ENCODE peak calls at places on chromosomes 7 and 10, in nine cellular contexts. Q is gastroesophageal sphincter; K is heart left ventricle; F is activated CD8-positive, alpha-beta T cell treated with anti-CD3 and anti-CD28 coated beads for 36 hours; R is activated CD4-positive, alpha-beta T cell treated with anti-CD3 and anti-CD28 coated beads for 36 hours; W is foreskin keratinocyte; T is right cardiac atrium; L is activated naive CD8-positive, alpha-beta T cell treated with anti-CD3 and anti-CD28 coated beads, Interleukin-2, amount 10 ng/mL, durations not matched to agents 7 days and 5 days; O is Right ventricle myocardium superior. Z is an unnamed sample.

GRCh38 chr7:92671502-92672169 is 81.4 kb upstream of the FAM133B start:
- ATAC-seq in Q (no peak), F (peak; percentile 78), R (peak; percentile 63), O (no peak), K (no peak), L (peak; percentile 71), T (no peak), W (peak; percentile 36), Z (no peak)

GRCh38 chr7:67462781-67463191 is 466.2 kb downstream of the TYW1 start:
- ATAC-seq in Q (peak; percentile 82), F (no peak), W (no peak), L (no peak), T (peak; percentile 55), O (no peak), R (no peak), K (peak; percentile 44), Z (no peak)

GRCh38 chr10:527416-527815 is 162.1 kb downstream of the DIP2C start:
- ATAC-seq in K (no peak), O (no peak), Q (no peak), R (no peak), W (no peak), F (no peak), T (no peak), L (no peak), Z (no peak)

GRCh38 chr7:152899482-152900166 is 140.1 kb downstream of the ACTR3B start:
- ATAC-seq in O (peak; percentile 96), F (no peak), W (no peak), R (no peak), K (peak; percentile 88), T (peak; percentile 85), Q (peak; percentile 46), L (no peak), Z (peak; percentile 70)

GRCh38 chr7:151080091-151080521 is 503 bp downstream of the FASTK start:
- ATAC-seq in L (peak; percentile 3), K (peak; percentile 2), Q (peak; percentile 1), W (peak; percentile 28), O (peak; percentile 7), F (peak; percentile 0), T (peak; percentile 1), R (peak; percentile 4), Z (peak; percentile 45)

GRCh38 chr7:113483657-113484056 is 365.3 kb upstream of the SMIM30 start:
- ATAC-seq in W (no peak), R (no peak), O (no peak), T (no peak), F (no peak), L (no peak), K (no peak), Q (no peak), Z (no peak)

GRCh38 chr7:94909023-94909466 is 1.7 kb downstream of the PPP1R9A start:
- ATAC-seq in T (no peak), L (no peak), K (no peak), R (no peak), F (no peak), O (no peak), W (no peak), Q (no peak), Z (no peak)

GRCh38 chr7:73971315-73971700 is 56.7 kb upstream of the ELN start:
- ATAC-seq in F (peak; percentile 55), Q (no peak), T (no peak), O (no peak), R (no peak), K (no peak), L (peak; percentile 66), W (no peak), Z (no peak)

GRCh38 chr7:25663877-25664276 is 435.6 kb upstream of the NPVF start:
- ATAC-seq in T (peak; percentile 34), F (no peak), K (peak; percentile 67), R (no peak), L (no peak), W (no peak), Q (no peak), O (peak; percentile 68), Z (no peak)

GRCh38 chr10:132942101-132942739 is at the start of gene CFAP46:
- ATAC-seq in W (peak; percentile 62), Q (peak; percentile 39), O (peak; percentile 92), K (peak; percentile 77), R (peak; percentile 21), T (peak; percentile 70), F (peak; percentile 49), L (no peak), Z (peak; percentile 40)

GRCh38 chr10:129501652-129502436 is 34.8 kb downstream of the MGMT start:
- ATAC-seq in F (no peak), K (no peak), R (no peak), W (peak; percentile 71), T (peak; percentile 22), L (no peak), Q (no peak), O (no peak), Z (peak; percentile 76)

GRCh38 chr7:118372530-118372929 is 148.0 kb downstream of the ANKRD7 start:
- ATAC-seq in W (peak; percentile 74), R (no peak), K (no peak), O (no peak), Q (no peak), F (no peak), L (no peak), T (no peak), Z (no peak)

GRCh38 chr7:54711900-54712595 is 47.0 kb downstream of the SEC61G start:
- ATAC-seq in F (no peak), O (no peak), L (no peak), K (no peak), R (no peak), W (no peak), Q (no peak), T (no peak), Z (no peak)

GRCh38 chr10:126350216-126350992 is 37.9 kb downstream of the ADAM12 start:
- ATAC-seq in L (no peak), Q (no peak), F (no peak), K (peak; percentile 34), R (no peak), T (peak; percentile 38), O (no peak), W (peak; percentile 98), Z (peak; percentile 22)

GRCh38 chr7:15554081-15554480 is 7.7 kb downstream of the AGMO start:
- ATAC-seq in F (no peak), T (no peak), W (no peak), O (no peak), Q (no peak), L (no peak), K (no peak), R (no peak), Z (no peak)

GRCh38 chr10:132575320-132576201 is 38.0 kb downstream of the INPP5A start:
- ATAC-seq in O (peak; percentile 28), K (peak; percentile 16), L (peak; percentile 23), T (peak; percentile 66), R (peak; percentile 62), Q (peak; percentile 44), F (peak; percentile 52), W (no peak), Z (no peak)

GRCh38 chr7:5478568-5479045 is 55.0 kb upstream of the TNRC18 start:
- ATAC-seq in L (peak; percentile 15), T (no peak), F (peak; percentile 51), O (peak; percentile 32), Q (no peak), W (peak; percentile 8), K (peak; percentile 18), R (peak; percentile 58), Z (peak; percentile 17)

GRCh38 chr7:155252958-155253501 is 44.6 kb upstream of the INSIG1 start:
- ATAC-seq in R (no peak), W (no peak), K (no peak), Q (no peak), F (no peak), L (no peak), T (no peak), O (no peak), Z (no peak)

GRCh38 chr7:134452419-134452827 is 6.5 kb downstream of the AKR1B1 start:
- ATAC-seq in L (no peak), F (no peak), O (peak; percentile 7), R (no peak), Q (no peak), W (no peak), K (peak; percentile 9), T (peak; percentile 13), Z (no peak)

GRCh38 chr10:27715505-27715904 is 30.1 kb downstream of the MKX start:
- ATAC-seq in Q (no peak), O (peak; percentile 38), K (peak; percentile 87), F (no peak), R (no peak), T (no peak), L (no peak), W (no peak), Z (no peak)

GRCh38 chr7:151432658-151433521 is 7.1 kb downstream of the CRYGN start:
- ATAC-seq in K (no peak), W (peak; percentile 66), Q (no peak), R (peak; percentile 92), L (peak; percentile 87), F (peak; percentile 96), O (no peak), T (no peak), Z (peak; percentile 51)

GRCh38 chr7:100019908-100020307 is 4.5 kb downstream of the ZKSCAN1 start:
- ATAC-seq in K (no peak), F (no peak), O (no peak), L (no peak), W (no peak), Q (no peak), R (peak; percentile 43), T (no peak), Z (no peak)

GRCh38 chr10:6457376-6457775 is 122.7 kb downstream of the PRKCQ start:
- ATAC-seq in Q (no peak), O (no peak), K (no peak), L (no peak), T (no peak), R (no peak), F (no peak), W (no peak), Z (no peak)

GRCh38 chr7:38671901-38672559 is 40.9 kb upstream of the AMPH start:
- ATAC-seq in L (no peak), O (no peak), W (no peak), R (no peak), T (no peak), Q (no peak), K (no peak), F (no peak), Z (no peak)

GRCh38 chr10:19158870-19159269 is 110.3 kb downstream of the MALRD1 start:
- ATAC-seq in K (no peak), L (no peak), T (no peak), F (no peak), R (no peak), Q (no peak), O (no peak), W (no peak), Z (no peak)

GRCh38 chr7:116210345-116211005 is at the start of gene TES:
- ATAC-seq in R (peak; percentile 74), K (peak; percentile 93), Q (peak; percentile 73), L (peak; percentile 77), T (peak; percentile 90), F (peak; percentile 76), W (peak; percentile 86), O (peak; percentile 92), Z (peak; percentile 89)

GRCh38 chr7:7266257-7266656 is 83.9 kb downstream of the C1GALT1 start:
- ATAC-seq in Q (no peak), K (no peak), F (no peak), L (no peak), W (no peak), T (no peak), O (no peak), R (no peak), Z (no peak)

GRCh38 chr7:149048805-149049204 is 20.5 kb upstream of the PDIA4 start:
- ATAC-seq in T (no peak), R (no peak), K (no peak), O (no peak), W (no peak), F (no peak), Q (no peak), L (no peak), Z (no peak)

GRCh38 chr10:67802767-67803538 is 35.0 kb downstream of the DNAJC12 start:
- ATAC-seq in T (no peak), F (peak; percentile 61), K (no peak), L (no peak), W (no peak), R (peak; percentile 50), Q (no peak), O (no peak), Z (no peak)

GRCh38 chr10:87763086-87763861 is 54.8 kb downstream of the ATAD1 start:
- ATAC-seq in T (no peak), O (no peak), K (no peak), R (no peak), L (no peak), W (no peak), F (no peak), Q (no peak), Z (no peak)

GRCh38 chr10:75432763-75433162 is 1.3 kb downstream of the LRMDA start:
- ATAC-seq in O (no peak), W (no peak), F (no peak), L (no peak), K (no peak), Q (no peak), T (no peak), R (no peak), Z (no peak)

Z was measured in esophagus mucosa.